ENCODE peak calls at places on chromosomes 6 and 20, in five cellular contexts. One of them, this sample, is unnamed.
A peak's percentile ranks its signal among the peaks of the same experiment; 100 is the strongest.

GRCh38 chr20:46308258-46309157 is at the start of gene CDH22:
- DNase-seq in astrocyte of the cerebellum: no peak
- DNase-seq in RPMI7951: peak; percentile 25
- DNase-seq in amniotic stem cell: no peak
- DNase-seq in KBM-7: peak; percentile 68
- DNase-seq in this sample: peak; percentile 82

GRCh38 chr6:112298021-112298745 is 43.8 kb upstream of the LAMA4 start:
- DNase-seq in RPMI7951: peak; percentile 94
- DNase-seq in amniotic stem cell: peak; percentile 50
- DNase-seq in astrocyte of the cerebellum: peak; percentile 86
- DNase-seq in KBM-7: no peak
- DNase-seq in this sample: no peak

GRCh38 chr20:23244207-23244915 is 106.2 kb upstream of the NXT1 start:
- DNase-seq in RPMI7951: peak; percentile 66
- DNase-seq in KBM-7: no peak
- DNase-seq in amniotic stem cell: no peak
- DNase-seq in astrocyte of the cerebellum: no peak
- DNase-seq in this sample: peak; percentile 47

GRCh38 chr6:122476131-122476530 is 4.5 kb upstream of the SERINC1 start:
- DNase-seq in astrocyte of the cerebellum: no peak
- DNase-seq in amniotic stem cell: no peak
- DNase-seq in RPMI7951: peak; percentile 17
- DNase-seq in KBM-7: peak; percentile 32
- DNase-seq in this sample: no peak

GRCh38 chr6:149454405-149454848 is 30.4 kb downstream of the ZC3H12D start:
- DNase-seq in amniotic stem cell: no peak
- DNase-seq in KBM-7: peak; percentile 50
- DNase-seq in astrocyte of the cerebellum: peak; percentile 68
- DNase-seq in RPMI7951: peak; percentile 99
- DNase-seq in this sample: no peak

GRCh38 chr20:51573576-51574243 is 31.2 kb upstream of the NFATC2 start:
- DNase-seq in RPMI7951: no peak
- DNase-seq in KBM-7: no peak
- DNase-seq in amniotic stem cell: no peak
- DNase-seq in astrocyte of the cerebellum: no peak
- DNase-seq in this sample: no peak

GRCh38 chr6:108121612-108122011 is 44.2 kb upstream of the NR2E1 start:
- DNase-seq in RPMI7951: no peak
- DNase-seq in astrocyte of the cerebellum: no peak
- DNase-seq in KBM-7: no peak
- DNase-seq in amniotic stem cell: no peak
- DNase-seq in this sample: no peak

GRCh38 chr20:36315545-36316351 is 9.6 kb downstream of the DLGAP4 start:
- DNase-seq in astrocyte of the cerebellum: no peak
- DNase-seq in amniotic stem cell: no peak
- DNase-seq in RPMI7951: no peak
- DNase-seq in KBM-7: no peak
- DNase-seq in this sample: peak; percentile 53

GRCh38 chr6:169930799-169931198 is 179.4 kb downstream of the ERMARD start:
- DNase-seq in KBM-7: no peak
- DNase-seq in amniotic stem cell: no peak
- DNase-seq in astrocyte of the cerebellum: no peak
- DNase-seq in RPMI7951: no peak
- DNase-seq in this sample: no peak

GRCh38 chr6:145842693-145843546 is 28.3 kb upstream of the FBXO30 start:
- DNase-seq in astrocyte of the cerebellum: peak; percentile 5
- DNase-seq in RPMI7951: no peak
- DNase-seq in amniotic stem cell: no peak
- DNase-seq in KBM-7: no peak
- DNase-seq in this sample: no peak

GRCh38 chr20:18284805-18285533 is 3.4 kb upstream of the ZNF133 start:
- DNase-seq in KBM-7: no peak
- DNase-seq in astrocyte of the cerebellum: no peak
- DNase-seq in amniotic stem cell: no peak
- DNase-seq in RPMI7951: no peak
- DNase-seq in this sample: no peak

GRCh38 chr6:106145144-106145543 is 59.0 kb downstream of the PRDM1 start:
- DNase-seq in RPMI7951: no peak
- DNase-seq in amniotic stem cell: no peak
- DNase-seq in KBM-7: no peak
- DNase-seq in astrocyte of the cerebellum: no peak
- DNase-seq in this sample: no peak